ENCODE peak calls at places on chromosomes 7 and 10, in ten cellular contexts. X, U, H, Y, P, A, J, L, S and G are unnamed samples.

GRCh38 chr7:43868181-43868580 is 1.1 kb downstream of the MRPS24 start:
- DNase-seq in X (no peak), U (no peak), H (no peak), Y (no peak), P (no peak), A (no peak), J (no peak), L (no peak), S (no peak), G (no peak)

GRCh38 chr10:122019414-122019975 is 30.5 kb downstream of the TACC2 start:
- DNase-seq in X (no peak), U (peak; percentile 60), H (peak; percentile 39), Y (no peak), P (no peak), A (peak; percentile 81), J (no peak), L (peak; percentile 86), S (peak; percentile 76), G (no peak)

GRCh38 chr7:98204670-98205069 is 6.6 kb upstream of the BHLHA15 start:
- DNase-seq in X (no peak), U (no peak), H (no peak), Y (no peak), P (no peak), A (no peak), J (no peak), L (peak; percentile 58), S (no peak), G (no peak)

GRCh38 chr10:128751284-128751683 is 625.1 kb upstream of the MKI67 start:
- DNase-seq in X (no peak), U (peak; percentile 32), H (peak; percentile 1), Y (no peak), P (peak; percentile 13), A (no peak), J (no peak), L (no peak), S (no peak), G (peak; percentile 97)

GRCh38 chr7:116780966-116781365 is 81.4 kb upstream of the CAPZA2 start:
- DNase-seq in X (no peak), U (peak; percentile 87), H (no peak), Y (no peak), P (no peak), A (peak; percentile 79), J (no peak), L (no peak), S (peak; percentile 75), G (no peak)

GRCh38 chr7:143229054-143229790 is 7.4 kb downstream of the TAS2R40 start:
- DNase-seq in X (no peak), U (no peak), H (peak; percentile 57), Y (peak; percentile 39), P (peak; percentile 23), A (no peak), J (no peak), L (no peak), S (no peak), G (no peak)

GRCh38 chr10:71217266-71218045 is 5.1 kb downstream of the UNC5B start:
- DNase-seq in X (no peak), U (no peak), H (no peak), Y (no peak), P (peak; percentile 62), A (peak; percentile 41), J (no peak), L (peak; percentile 69), S (no peak), G (peak; percentile 26)

GRCh38 chr7:100342761-100343160 is 15.2 kb upstream of the PILRB start:
- DNase-seq in X (no peak), U (no peak), H (no peak), Y (peak; percentile 37), P (no peak), A (no peak), J (no peak), L (no peak), S (no peak), G (no peak)

DNA sequence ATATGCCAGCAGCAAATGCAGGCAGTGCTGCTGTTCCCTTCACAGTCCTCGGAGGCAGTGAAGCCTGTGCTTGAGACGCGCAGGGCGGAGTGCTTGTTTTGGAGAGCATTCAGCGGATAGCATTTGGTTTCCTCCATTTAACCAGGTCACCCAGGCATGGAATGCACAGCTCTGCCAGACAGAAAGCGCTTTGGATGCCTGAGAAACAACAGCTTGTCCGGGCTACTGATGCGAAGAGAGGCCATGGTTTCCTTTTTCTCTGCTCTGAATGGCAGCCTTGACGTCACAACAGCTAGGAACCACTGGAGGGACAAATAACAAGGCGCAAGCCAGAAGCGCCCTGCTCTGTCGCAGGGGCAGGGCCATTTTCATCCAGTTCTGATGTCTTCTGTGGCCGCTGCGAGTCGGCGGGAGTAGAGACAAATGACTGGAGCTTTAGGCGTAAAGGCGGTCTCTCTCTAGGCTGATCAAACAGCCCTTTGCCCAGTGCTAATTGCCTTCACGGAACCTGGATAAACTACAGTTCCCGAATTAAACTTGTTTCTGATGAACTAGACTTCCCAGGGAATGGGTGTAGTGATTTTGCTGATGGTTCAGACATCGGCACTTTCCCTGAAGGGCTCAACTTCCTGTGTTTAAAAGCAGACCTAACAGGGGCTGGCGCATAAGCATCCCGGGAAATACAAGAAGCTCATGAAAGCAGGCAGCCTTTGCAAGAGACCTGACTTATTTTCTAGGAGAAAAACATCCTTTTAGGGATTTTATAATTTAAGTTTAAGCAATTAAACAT is 187.6 kb upstream of the KLF14 start:
- DNase-seq in X (no peak), U (no peak), H (peak; percentile 76), Y (peak; percentile 71), P (peak; percentile 80), A (no peak), J (no peak), L (no peak), S (no peak), G (peak; percentile 80)
- H3K4me3 ChIP-seq in X (no peak overlapping the region), U (no peak overlapping the region), H (peak overlapping the region; percentile 56), Y (no peak overlapping the region), P (peak overlapping the region; percentile 27), A (no peak overlapping the region), J (no peak overlapping the region), L (no peak overlapping the region), S (no peak overlapping the region), G (peak overlapping the region; percentile 20)

GRCh38 chr10:24590697-24591457 is 132.8 kb downstream of the ARHGAP21 start:
- DNase-seq in X (no peak), U (no peak), H (no peak), Y (no peak), P (no peak), A (no peak), J (no peak), L (no peak), S (no peak), G (no peak)

GRCh38 chr10:24597426-24597825 is 126.3 kb downstream of the ARHGAP21 start:
- DNase-seq in X (no peak), U (no peak), H (peak; percentile 26), Y (no peak), P (no peak), A (no peak), J (no peak), L (no peak), S (no peak), G (no peak)

GRCh38 chr10:24597961-24598360 is 125.7 kb downstream of the ARHGAP21 start:
- DNase-seq in X (no peak), U (no peak), H (no peak), Y (no peak), P (no peak), A (no peak), J (no peak), L (no peak), S (no peak), G (no peak)

DNA sequence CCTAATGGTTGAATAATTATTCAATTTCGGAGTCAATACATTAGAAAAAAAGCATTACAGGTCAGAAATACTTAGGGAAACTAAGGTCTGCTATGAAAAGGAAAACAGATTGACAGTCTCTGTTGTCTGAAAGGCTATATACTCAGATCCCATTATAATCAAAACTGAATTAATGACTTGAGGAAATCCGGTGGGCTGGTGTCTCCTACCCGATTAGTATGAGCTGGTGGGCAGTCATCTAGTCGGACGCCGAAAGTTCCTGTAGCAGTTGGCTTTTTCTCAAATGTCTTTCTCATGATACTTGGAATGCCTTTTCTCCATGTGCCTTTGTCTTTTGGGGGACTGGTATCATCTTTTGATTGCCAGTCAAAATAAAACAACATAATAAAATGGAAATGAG is 127.2 kb downstream of the ARHGAP21 start:
- DNase-seq in X (no peak), U (no peak), H (no peak), Y (no peak), P (no peak), A (no peak), J (no peak), L (no peak), S (no peak), G (no peak)
- H3K36me3 ChIP-seq in X (peaks cover 12% of the 10 kb centered on the region), U (peaks cover 36% of the 10 kb centered on the region), H (peaks cover 30% of the 10 kb centered on the region), Y (peaks cover 2% of the 10 kb centered on the region), P (peaks cover 92% of the 10 kb centered on the region), A (peaks cover 60% of the 10 kb centered on the region), J (peaks cover 35% of the 10 kb centered on the region), L (peaks cover 100% of the 10 kb centered on the region), S (peaks cover 24% of the 10 kb centered on the region), G (peaks cover 79% of the 10 kb centered on the region)

GRCh38 chr10:102815790-102816549 is 21.2 kb downstream of the CYP17A1 start:
- DNase-seq in X (no peak), U (no peak), H (no peak), Y (peak; percentile 81), P (peak; percentile 88), A (no peak), J (no peak), L (no peak), S (no peak), G (no peak)
- H3K9me3 ChIP-seq in X (no peaks in the 10 kb centered on the region), U (no peaks in the 10 kb centered on the region), H (no peaks in the 10 kb centered on the region), Y (no peaks in the 10 kb centered on the region), P (no peaks in the 10 kb centered on the region), A (no peaks in the 10 kb centered on the region), J (no peaks in the 10 kb centered on the region), L (no peaks in the 10 kb centered on the region), S (no peaks in the 10 kb centered on the region), G (no peaks in the 10 kb centered on the region)

GRCh38 chr10:125160856-125161569 is 650 bp upstream of the CTBP2 start:
- DNase-seq in X (no peak), U (peak; percentile 78), H (peak; percentile 94), Y (peak; percentile 85), P (peak; percentile 88), A (peak; percentile 80), J (no peak), L (peak; percentile 91), S (peak; percentile 76), G (peak; percentile 94)

GRCh38 chr10:125162181-125162906 is 2.0 kb upstream of the CTBP2 start:
- DNase-seq in X (no peak), U (peak; percentile 33), H (peak; percentile 23), Y (no peak), P (no peak), A (no peak), J (no peak), L (peak; percentile 72), S (no peak), G (no peak)

GRCh38 chr10:125159932-125160855 is at the start of gene CTBP2:
- DNase-seq in X (no peak), U (peak; percentile 42), H (peak; percentile 70), Y (peak; percentile 65), P (peak; percentile 74), A (no peak), J (no peak), L (peak; percentile 78), S (peak; percentile 62), G (peak; percentile 61)

GRCh38 chr10:125159486-125159931 is 854 bp downstream of the CTBP2 start:
- DNase-seq in X (no peak), U (no peak), H (peak; percentile 31), Y (no peak), P (peak; percentile 63), A (no peak), J (no peak), L (peak; percentile 79), S (peak; percentile 53), G (peak; percentile 21)

DNA sequence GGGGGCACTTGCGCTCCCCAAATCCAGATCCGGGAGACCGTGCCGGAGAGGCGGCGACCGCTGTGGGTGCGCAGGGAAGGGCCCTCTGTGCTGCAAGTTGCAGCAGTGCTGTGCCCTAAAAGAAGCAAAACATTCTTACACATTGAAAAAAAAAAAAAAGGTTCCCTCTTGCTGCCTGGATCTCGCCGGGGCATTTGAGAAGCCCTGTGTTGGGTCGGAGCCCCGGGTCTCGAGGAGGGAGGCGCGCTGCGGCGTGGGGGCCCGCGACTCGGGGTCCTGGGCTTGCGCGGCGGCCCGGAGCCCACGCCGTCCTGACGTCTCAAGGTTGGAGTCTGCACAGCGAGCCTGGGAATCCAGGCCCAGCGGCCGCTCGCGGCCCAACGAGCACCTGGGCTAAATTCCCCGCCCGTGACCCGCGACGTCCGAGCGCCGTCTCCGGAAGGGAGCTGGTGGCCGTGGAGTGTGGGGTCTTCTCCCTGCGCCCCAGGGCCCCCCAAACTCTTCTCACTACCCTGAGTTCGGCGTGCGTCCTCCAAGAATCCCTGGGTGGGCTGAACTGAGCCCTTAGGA is 1.3 kb upstream of the CTBP2 start:
- DNase-seq in X (no peak), U (no peak), H (no peak), Y (no peak), P (no peak), A (no peak), J (no peak), L (peak; percentile 73), S (no peak), G (no peak)
- H3K4me3 ChIP-seq in X (no peak overlapping the region), U (peak overlapping the region; percentile 83), H (peak overlapping the region; percentile 82), Y (peak overlapping the region; percentile 46), P (peak overlapping the region; percentile 81), A (peak overlapping the region; percentile 86), J (no peak overlapping the region), L (peak overlapping the region; percentile 71), S (peak overlapping the region; percentile 77), G (peak overlapping the region; percentile 72)